ENCODE peak calls at places on chromosomes 11 and 22, in six cellular contexts. One of them, this sample, is unnamed.

GRCh38 chr11:119236490-119236889 is 30.4 kb downstream of the CBL start:
- DNase-seq in stimulated activated CD4-positive, alpha-beta T cell treated with anti-CD3 and anti-CD28 coated beads, Interleukin-4, amount 100 ng/mL, for 48 hours: no peak
- DNase-seq in effector memory CD4-positive, alpha-beta T cell: no peak
- DNase-seq in KG1: no peak
- DNase-seq in D341Med: no peak
- DNase-seq in NCI-H1105 treated with DMSO at 0.1 percent for 48 hours: no peak
- DNase-seq in this sample: no peak

GRCh38 chr11:11403763-11404725 is 51.0 kb upstream of the CSNK2A3 start:
- DNase-seq in stimulated activated CD4-positive, alpha-beta T cell treated with anti-CD3 and anti-CD28 coated beads, Interleukin-4, amount 100 ng/mL, for 48 hours: no peak
- DNase-seq in effector memory CD4-positive, alpha-beta T cell: no peak
- DNase-seq in KG1: no peak
- DNase-seq in D341Med: no peak
- DNase-seq in NCI-H1105 treated with DMSO at 0.1 percent for 48 hours: no peak
- DNase-seq in this sample: no peak

GRCh38 chr11:40230821-40231220 is 1228.6 kb downstream of the LRRC4C start:
- DNase-seq in stimulated activated CD4-positive, alpha-beta T cell treated with anti-CD3 and anti-CD28 coated beads, Interleukin-4, amount 100 ng/mL, for 48 hours: no peak
- DNase-seq in effector memory CD4-positive, alpha-beta T cell: no peak
- DNase-seq in KG1: no peak
- DNase-seq in D341Med: no peak
- DNase-seq in NCI-H1105 treated with DMSO at 0.1 percent for 48 hours: no peak
- DNase-seq in this sample: no peak

GRCh38 chr11:125517116-125517804 is 21.2 kb upstream of the FEZ1 start:
- DNase-seq in stimulated activated CD4-positive, alpha-beta T cell treated with anti-CD3 and anti-CD28 coated beads, Interleukin-4, amount 100 ng/mL, for 48 hours: no peak
- DNase-seq in effector memory CD4-positive, alpha-beta T cell: no peak
- DNase-seq in KG1: no peak
- DNase-seq in D341Med: no peak
- DNase-seq in NCI-H1105 treated with DMSO at 0.1 percent for 48 hours: peak
- DNase-seq in this sample: no peak

GRCh38 chr22:43789452-43789851 is 22.7 kb downstream of the EFCAB6 start:
- DNase-seq in stimulated activated CD4-positive, alpha-beta T cell treated with anti-CD3 and anti-CD28 coated beads, Interleukin-4, amount 100 ng/mL, for 48 hours: no peak
- DNase-seq in effector memory CD4-positive, alpha-beta T cell: no peak
- DNase-seq in KG1: no peak
- DNase-seq in D341Med: no peak
- DNase-seq in NCI-H1105 treated with DMSO at 0.1 percent for 48 hours: no peak
- DNase-seq in this sample: no peak

GRCh38 chr11:93133710-93134109 is 64.1 kb downstream of the SLC36A4 start:
- DNase-seq in stimulated activated CD4-positive, alpha-beta T cell treated with anti-CD3 and anti-CD28 coated beads, Interleukin-4, amount 100 ng/mL, for 48 hours: no peak
- DNase-seq in effector memory CD4-positive, alpha-beta T cell: no peak
- DNase-seq in KG1: no peak
- DNase-seq in D341Med: no peak
- DNase-seq in NCI-H1105 treated with DMSO at 0.1 percent for 48 hours: no peak
- DNase-seq in this sample: no peak

GRCh38 chr11:27694992-27695391 is 5.3 kb downstream of the BDNF start:
- DNase-seq in stimulated activated CD4-positive, alpha-beta T cell treated with anti-CD3 and anti-CD28 coated beads, Interleukin-4, amount 100 ng/mL, for 48 hours: no peak
- DNase-seq in effector memory CD4-positive, alpha-beta T cell: no peak
- DNase-seq in KG1: no peak
- DNase-seq in D341Med: peak
- DNase-seq in NCI-H1105 treated with DMSO at 0.1 percent for 48 hours: peak
- DNase-seq in this sample: no peak

GRCh38 chr11:96168623-96169022 is 174.4 kb downstream of the MAML2 start:
- DNase-seq in stimulated activated CD4-positive, alpha-beta T cell treated with anti-CD3 and anti-CD28 coated beads, Interleukin-4, amount 100 ng/mL, for 48 hours: no peak
- DNase-seq in effector memory CD4-positive, alpha-beta T cell: no peak
- DNase-seq in KG1: no peak
- DNase-seq in D341Med: no peak
- DNase-seq in NCI-H1105 treated with DMSO at 0.1 percent for 48 hours: no peak
- DNase-seq in this sample: no peak

GRCh38 chr11:126891556-126892217 is 108.9 kb downstream of the KIRREL3 start:
- DNase-seq in stimulated activated CD4-positive, alpha-beta T cell treated with anti-CD3 and anti-CD28 coated beads, Interleukin-4, amount 100 ng/mL, for 48 hours: no peak
- DNase-seq in effector memory CD4-positive, alpha-beta T cell: no peak
- DNase-seq in KG1: no peak
- DNase-seq in D341Med: no peak
- DNase-seq in NCI-H1105 treated with DMSO at 0.1 percent for 48 hours: no peak
- DNase-seq in this sample: no peak

GRCh38 chr11:46159694-46160093 is 38.4 kb upstream of the PHF21A start:
- DNase-seq in stimulated activated CD4-positive, alpha-beta T cell treated with anti-CD3 and anti-CD28 coated beads, Interleukin-4, amount 100 ng/mL, for 48 hours: no peak
- DNase-seq in effector memory CD4-positive, alpha-beta T cell: no peak
- DNase-seq in KG1: no peak
- DNase-seq in D341Med: no peak
- DNase-seq in NCI-H1105 treated with DMSO at 0.1 percent for 48 hours: no peak
- DNase-seq in this sample: no peak

GRCh38 chr11:46504817-46505613 is 88.8 kb downstream of the AMBRA1 start:
- DNase-seq in stimulated activated CD4-positive, alpha-beta T cell treated with anti-CD3 and anti-CD28 coated beads, Interleukin-4, amount 100 ng/mL, for 48 hours: no peak
- DNase-seq in effector memory CD4-positive, alpha-beta T cell: no peak
- DNase-seq in KG1: no peak
- DNase-seq in D341Med: no peak
- DNase-seq in NCI-H1105 treated with DMSO at 0.1 percent for 48 hours: no peak
- DNase-seq in this sample: no peak

This sample was measured in stimulated activated CD8-positive, alpha-beta memory T cell treated with anti-CD3 and anti-CD28 coated beads, Interleukin-15, amount 100 ng/mL, for 24 hours.